ENCODE peak calls at places on chromosomes 16 and 17, in six cellular contexts. O is testis; D is glutamatergic neuron; H is ovary; X is stimulated activated CD4-positive, alpha-beta T cell treated with anti-CD3 and anti-CD28 coated beads, TNF-alpha, amount 100 ng/mL, for 4 hours; Z is CD8-positive, alpha-beta T cell. M is an unnamed sample.

GRCh38 chr17:40374965-40375498 is 10.5 kb upstream of the GJD3 start:
- DNase-seq in O (peak), D (no peak), H (no peak), X (no peak), Z (no peak), M (no peak)

GRCh38 chr16:15950167-15950854 is 895 bp downstream of the ABCC1 start:
- DNase-seq in O (peak), D (peak), H (peak), X (peak), Z (peak), M (peak)

GRCh38 chr16:78638371-78638770 is 538.9 kb downstream of the WWOX start:
- DNase-seq in O (no peak), D (no peak), H (no peak), X (no peak), Z (no peak), M (no peak)

GRCh38 chr17:78252111-78252634 is 20.7 kb downstream of the TMEM235 start:
- DNase-seq in O (no peak), D (no peak), H (no peak), X (no peak), Z (peak), M (no peak)

GRCh38 chr17:28953444-28954118 is 2.3 kb upstream of the PHF12 start:
- DNase-seq in O (peak), D (peak), H (peak), X (no peak), Z (peak), M (peak)

GRCh38 chr16:57740423-57741071 is 5.0 kb downstream of the KATNB1 start:
- DNase-seq in O (no peak), D (no peak), H (peak), X (no peak), Z (no peak), M (no peak)

GRCh38 chr17:45904886-45905285 is 10.5 kb downstream of the MAPT start:
- DNase-seq in O (no peak), D (no peak), H (no peak), X (no peak), Z (no peak), M (no peak)

GRCh38 chr17:21375757-21376584 is at the start of gene KCNJ12:
- DNase-seq in O (peak), D (peak), H (no peak), X (no peak), Z (no peak), M (no peak)

GRCh38 chr17:145671-146541 is 8.5 kb downstream of the SCGB1C2 start:
- DNase-seq in O (peak), D (peak), H (peak), X (no peak), Z (no peak), M (no peak)

GRCh38 chr17:71251936-71252335 is 868.9 kb upstream of the SOX9 start:
- DNase-seq in O (no peak), D (no peak), H (no peak), X (no peak), Z (no peak), M (no peak)

GRCh38 chr16:249431-249830 is 14.8 kb downstream of the FAM234A start:
- DNase-seq in O (no peak), D (no peak), H (no peak), X (no peak), Z (no peak), M (no peak)